ENCODE peak calls at places on chromosomes 7 and 10, in eight cellular contexts. Y, R, O, L, H, D, J and V are unnamed samples.

GRCh38 chr7:146115665-146116451 is 743 bp upstream of the CNTNAP2 start:
- DNase-seq in D (no peak), L (no peak), O (no peak), J (peak; percentile 31), Y (peak; percentile 47), H (peak; percentile 51), R (peak; percentile 51), V (no peak)

GRCh38 chr7:33196194-33196593 is 66.8 kb downstream of the BBS9 start:
- DNase-seq in H (no peak), O (no peak), D (no peak), R (no peak), J (no peak), L (no peak), Y (no peak), V (no peak)

GRCh38 chr7:138872576-138872975 is 74.6 kb upstream of the ATP6V0A4 start:
- DNase-seq in L (no peak), H (no peak), O (no peak), R (no peak), D (no peak), J (no peak), Y (no peak), V (no peak)

GRCh38 chr10:69092959-69093850 is 5.3 kb downstream of the SRGN start:
- DNase-seq in D (peak; percentile 68), J (peak; percentile 69), Y (peak; percentile 61), H (peak; percentile 78), R (peak; percentile 94), O (peak; percentile 74), L (peak; percentile 72), V (peak; percentile 25)

GRCh38 chr7:157973971-157974677 is 613.5 kb downstream of the PTPRN2 start:
- DNase-seq in L (no peak), O (no peak), H (no peak), Y (no peak), R (no peak), J (no peak), D (no peak), V (no peak)

GRCh38 chr10:11949152-11949551 is 93.5 kb downstream of the UPF2 start:
- DNase-seq in R (no peak), D (no peak), Y (no peak), H (no peak), L (no peak), J (no peak), O (no peak), V (no peak)

GRCh38 chr7:1123721-1124120 is 35.8 kb downstream of the GPER1 start:
- DNase-seq in H (peak; percentile 81), D (no peak), Y (no peak), J (no peak), O (no peak), R (no peak), L (peak; percentile 12), V (no peak)

GRCh38 chr7:80675090-80675489 is 36.6 kb downstream of the CD36 start:
- DNase-seq in H (no peak), O (no peak), D (no peak), L (no peak), R (no peak), J (no peak), Y (no peak), V (no peak)

GRCh38 chr10:71706216-71707121 is 13.1 kb downstream of the C10orf105 start:
- DNase-seq in J (no peak), L (no peak), O (no peak), Y (no peak), H (no peak), D (no peak), R (no peak), V (no peak)

GRCh38 chr7:15822123-15822495 is 135.6 kb upstream of the MEOX2 start:
- DNase-seq in R (no peak), D (no peak), O (no peak), L (no peak), J (no peak), H (no peak), Y (no peak), V (no peak)

GRCh38 chr7:128408709-128409434 is 910 bp downstream of the IMPDH1 start:
- DNase-seq in H (no peak), D (no peak), R (no peak), J (no peak), L (no peak), Y (no peak), O (no peak), V (no peak)

GRCh38 chr7:69656890-69657289 is 58.6 kb downstream of the AUTS2 start:
- DNase-seq in O (peak; percentile 43), R (no peak), H (no peak), Y (no peak), D (no peak), J (no peak), L (no peak), V (no peak)

GRCh38 chr10:104209575-104210198 is 22.5 kb downstream of the CFAP43 start:
- DNase-seq in J (no peak), H (peak; percentile 29), R (peak; percentile 63), D (peak; percentile 16), O (no peak), Y (peak; percentile 36), L (peak; percentile 48), V (no peak)

GRCh38 chr7:131219277-131220041 is 108.2 kb upstream of the MKLN1 start:
- DNase-seq in O (peak; percentile 29), H (peak; percentile 17), R (no peak), L (no peak), J (no peak), D (no peak), Y (peak; percentile 50), V (no peak)

GRCh38 chr10:62633976-62634375 is 170.5 kb upstream of the ADO start:
- DNase-seq in H (no peak), J (no peak), Y (no peak), O (no peak), D (no peak), R (no peak), L (no peak), V (no peak)

GRCh38 chr10:29032229-29032628 is 256.6 kb upstream of the LYZL1 start:
- DNase-seq in Y (no peak), R (no peak), L (no peak), H (no peak), O (no peak), J (no peak), D (no peak), V (no peak)

GRCh38 chr7:148527717-148528168 is 62.8 kb upstream of the C7orf33 start:
- DNase-seq in L (peak; percentile 79), J (peak; percentile 77), D (peak; percentile 18), R (peak; percentile 96), O (peak; percentile 20), H (peak; percentile 70), Y (peak; percentile 65), V (peak; percentile 39)

GRCh38 chr7:13282377-13282980 is 595.0 kb downstream of the ARL4A start:
- DNase-seq in H (no peak), J (no peak), D (peak; percentile 21), O (no peak), Y (no peak), L (no peak), R (no peak), V (no peak)

GRCh38 chr7:152504816-152505215 is 69.0 kb upstream of the KMT2C start:
- DNase-seq in O (no peak), R (no peak), L (no peak), J (no peak), H (no peak), D (no peak), Y (no peak), V (no peak)

GRCh38 chr10:43231523-43232078 is 35.3 kb downstream of the RASGEF1A start:
- DNase-seq in J (peak; percentile 33), O (no peak), D (no peak), H (no peak), L (no peak), R (peak; percentile 45), Y (no peak), V (no peak)

GRCh38 chr10:72638586-72639440 is 12.9 kb upstream of the MICU1 start:
- DNase-seq in L (peak; percentile 80), O (no peak), J (no peak), Y (no peak), H (no peak), D (no peak), R (no peak), V (no peak)

GRCh38 chr7:20574784-20575757 is 40.4 kb upstream of the ABCB5 start:
- DNase-seq in L (no peak), J (no peak), R (no peak), D (no peak), H (no peak), Y (no peak), O (no peak), V (no peak)

DNA sequence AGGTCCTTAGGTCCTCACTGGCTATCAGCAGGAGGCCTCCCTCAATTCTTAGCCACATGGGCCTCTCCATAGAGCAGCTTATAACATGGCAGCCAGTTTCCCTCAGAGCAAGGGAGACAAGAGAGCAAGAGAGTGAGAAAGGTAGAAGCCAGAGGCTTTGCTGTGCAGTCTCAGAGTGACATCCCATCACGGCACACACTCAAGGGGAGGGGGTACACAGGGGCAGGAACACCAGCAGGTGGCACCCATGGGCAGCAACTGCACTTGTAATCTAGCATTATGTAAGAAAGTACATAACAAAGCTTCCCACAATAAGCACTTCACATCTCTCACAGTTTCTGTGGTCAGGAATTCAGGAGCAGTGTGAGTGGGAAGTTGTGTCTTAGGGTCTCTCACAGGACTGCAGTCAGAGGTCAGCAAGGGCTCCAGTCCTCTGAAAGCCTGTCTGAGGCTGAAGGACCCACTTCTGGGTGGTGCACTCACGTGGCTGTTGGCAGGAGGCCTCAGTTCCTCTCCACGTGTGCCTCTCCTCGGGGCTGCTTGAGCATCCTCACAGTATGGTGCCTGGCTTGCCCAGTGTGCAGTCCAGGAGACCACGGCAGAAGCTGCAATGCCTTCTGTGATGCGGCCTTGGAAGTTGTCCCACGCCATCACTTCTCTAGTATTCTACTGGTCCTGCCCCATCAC is 159.4 kb downstream of the OAT start:
- DNase-seq in D (peak; percentile 3), H (no peak), R (peak; percentile 46), O (no peak), L (no peak), J (no peak), Y (no peak), V (no peak)
- TF ChIP-seq CTCF in D (peak; percentile 27), H (no peak), R (no peak), O (no peak), L (no peak), J (no peak), Y (no peak), V (no peak)

GRCh38 chr7:141071260-141071854 is 2.5 kb upstream of the TMEM178B start:
- DNase-seq in D (no peak), L (peak; percentile 23), O (no peak), Y (peak; percentile 28), H (peak; percentile 80), R (peak; percentile 66), J (peak; percentile 37), V (no peak)
- TF ChIP-seq CTCF in D (no peak), L (peak; percentile 13), O (no peak), Y (no peak), H (peak; percentile 41), R (peak; percentile 6), J (peak; percentile 16), V (no peak)

GRCh38 chr10:57654856-57655255 is 612.8 kb downstream of the IPMK start:
- DNase-seq in J (no peak), L (no peak), H (no peak), D (no peak), Y (peak; percentile 3), O (no peak), R (no peak), V (no peak)

GRCh38 chr10:57661206-57661605 is 606.5 kb downstream of the IPMK start:
- DNase-seq in D (no peak), O (no peak), R (no peak), L (no peak), J (no peak), H (no peak), Y (no peak), V (no peak)

GRCh38 chr10:57657164-57657765 is 610.4 kb downstream of the IPMK start:
- DNase-seq in Y (peak; percentile 48), R (peak; percentile 51), D (peak; percentile 19), J (no peak), O (no peak), L (peak; percentile 21), H (peak; percentile 42), V (no peak)
- TF ChIP-seq CTCF in Y (peak; percentile 48), R (peak; percentile 60), D (peak; percentile 79), J (peak; percentile 23), O (no peak), L (peak; percentile 86), H (peak; percentile 71), V (peak; percentile 48)

GRCh38 chr10:127524229-127524628 is 24.9 kb upstream of the NPS start:
- DNase-seq in D (no peak), L (peak; percentile 23), J (no peak), O (no peak), H (no peak), Y (no peak), R (no peak), V (no peak)
- TF ChIP-seq CTCF in D (no peak), L (no peak), J (no peak), O (no peak), H (no peak), Y (no peak), R (no peak), V (no peak)